ENCODE peak calls at places on chromosomes 1 and 21, in eight cellular contexts. Z, W, B, C, F, J, E and V are unnamed samples.

GRCh38 chr1:246001142-246001812 is 505.8 kb downstream of the SMYD3 start:
- DNase-seq in Z (no peak), B (no peak), W (no peak), E (no peak), F (peak; percentile 36), J (no peak), C (no peak), V (no peak)

GRCh38 chr1:47724427-47724999 is 272.7 kb downstream of the TRABD2B start:
- DNase-seq in F (no peak), C (no peak), J (no peak), W (no peak), Z (no peak), B (no peak), E (no peak), V (no peak)

GRCh38 chr1:42211224-42211623 is 46.7 kb upstream of the GUCA2A start:
- DNase-seq in C (no peak), B (no peak), F (peak; percentile 59), E (no peak), Z (no peak), W (no peak), J (no peak), V (peak; percentile 73)

GRCh38 chr1:179591592-179592580 is at the start of gene TDRD5:
- DNase-seq in W (no peak), E (no peak), Z (peak; percentile 10), F (no peak), B (no peak), J (peak; percentile 88), C (no peak), V (no peak)

GRCh38 chr1:47515390-47515789 is 77.5 kb downstream of the FOXD2 start:
- DNase-seq in F (no peak), Z (no peak), B (no peak), C (no peak), E (no peak), W (no peak), J (no peak), V (no peak)

GRCh38 chr1:92310185-92310597 is 11.3 kb downstream of the RPAP2 start:
- DNase-seq in B (peak; percentile 39), W (no peak), C (peak; percentile 19), E (peak; percentile 43), Z (peak; percentile 30), J (peak; percentile 42), F (peak; percentile 75), V (peak; percentile 61)

GRCh38 chr1:177600371-177600770 is 369.5 kb downstream of the SEC16B start:
- DNase-seq in J (no peak), B (no peak), E (no peak), W (no peak), Z (no peak), F (no peak), C (no peak), V (no peak)

GRCh38 chr1:7471836-7472235 is 299.3 kb upstream of the VAMP3 start:
- DNase-seq in F (no peak), Z (no peak), E (no peak), J (no peak), C (no peak), W (no peak), B (no peak), V (peak; percentile 89)

GRCh38 chr1:233636503-233636877 is 22.6 kb downstream of the KCNK1 start:
- DNase-seq in E (no peak), W (no peak), Z (no peak), F (no peak), B (no peak), C (no peak), J (no peak), V (no peak)

GRCh38 chr1:218330043-218330623 is 15.0 kb upstream of the TGFB2 start:
- DNase-seq in Z (peak; percentile 34), B (peak; percentile 42), W (peak; percentile 31), E (peak; percentile 45), C (peak; percentile 25), F (peak; percentile 81), J (peak; percentile 48), V (peak; percentile 55)

GRCh38 chr21:26177187-26177586 is 6.6 kb upstream of the APP start:
- DNase-seq in J (no peak), C (no peak), B (no peak), W (no peak), F (no peak), E (no peak), Z (no peak), V (peak; percentile 35)

GRCh38 chr1:107933736-107934135 is 31.2 kb downstream of the VAV3 start:
- DNase-seq in B (no peak), C (no peak), Z (no peak), F (no peak), W (no peak), J (no peak), E (no peak), V (no peak)

GRCh38 chr1:28341591-28341990 is 12.8 kb downstream of the MED18 start:
- DNase-seq in W (no peak), B (no peak), E (no peak), J (no peak), Z (no peak), C (no peak), F (peak; percentile 78), V (peak; percentile 28)

GRCh38 chr1:27622828-27623227 is 12.2 kb downstream of the FGR start:
- DNase-seq in E (no peak), B (no peak), Z (no peak), J (peak; percentile 79), F (no peak), C (no peak), W (no peak), V (no peak)

GRCh38 chr1:21220815-21221214 is 44.1 kb upstream of the EIF4G3 start:
- DNase-seq in C (no peak), Z (no peak), E (no peak), B (no peak), W (no peak), J (no peak), F (no peak), V (peak; percentile 40)

GRCh38 chr1:182599339-182599738 is 4.8 kb downstream of the RGS16 start:
- DNase-seq in E (peak; percentile 45), C (no peak), Z (peak; percentile 60), F (no peak), W (no peak), J (peak; percentile 72), B (no peak), V (peak; percentile 20)

GRCh38 chr21:35026617-35027557 is 22.2 kb downstream of the RUNX1 start:
- DNase-seq in Z (peak; percentile 66), B (peak; percentile 98), C (peak; percentile 73), F (no peak), W (no peak), J (peak; percentile 83), E (peak; percentile 93), V (peak; percentile 18)
- TF ChIP-seq EZH2phosphoT487 in Z (no peak), B (no peak), C (no peak), F (no peak), W (no peak), J (no peak), E (no peak), V (no peak)

DNA sequence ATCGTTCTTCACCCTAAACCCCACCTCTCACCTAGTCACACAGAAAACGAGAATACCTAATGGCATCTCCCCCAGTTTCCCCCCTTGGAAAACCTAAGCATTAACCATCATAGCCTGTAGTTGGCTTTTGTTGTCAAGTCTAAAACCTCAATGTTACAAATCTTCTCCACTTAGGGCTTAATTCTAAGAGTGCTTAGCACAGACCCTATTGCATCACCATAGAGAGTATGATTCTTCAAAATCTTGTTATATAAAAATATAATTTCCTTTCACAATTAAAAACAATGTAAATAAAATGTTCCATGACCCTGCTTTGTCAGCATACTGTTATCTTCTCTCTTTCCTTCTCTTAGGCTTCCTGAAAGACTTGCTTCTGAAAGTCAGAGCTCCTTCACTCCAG is 263.2 kb upstream of the RGS18 start:
- DNase-seq in C (no peak), B (no peak), E (no peak), F (no peak), J (no peak), W (no peak), Z (no peak), V (no peak)
- TF ChIP-seq EZH2phosphoT487 in C (no peak), B (no peak), E (no peak), F (no peak), J (no peak), W (no peak), Z (no peak), V (no peak)

GRCh38 chr1:225426395-225427248 is 1.2 kb downstream of the LBR start:
- DNase-seq in F (peak; percentile 39), B (peak; percentile 63), J (peak; percentile 57), C (peak; percentile 55), E (peak; percentile 73), Z (peak; percentile 49), W (no peak), V (peak; percentile 64)
- TF ChIP-seq EZH2phosphoT487 in F (no peak), B (no peak), J (no peak), C (no peak), E (no peak), Z (no peak), W (no peak), V (no peak)

GRCh38 chr1:200925821-200926220 is 31.1 kb downstream of the INAVA start:
- DNase-seq in C (no peak), B (no peak), Z (no peak), E (no peak), W (no peak), J (no peak), F (peak; percentile 84), V (peak; percentile 42)

GRCh38 chr1:200923607-200924006 is 28.9 kb downstream of the INAVA start:
- DNase-seq in J (no peak), F (peak; percentile 71), C (no peak), Z (no peak), W (no peak), E (no peak), B (no peak), V (peak; percentile 23)

GRCh38 chr1:200921571-200922110 is 26.9 kb downstream of the INAVA start:
- DNase-seq in B (no peak), F (no peak), Z (peak; percentile 61), W (no peak), E (no peak), C (no peak), J (no peak), V (no peak)

GRCh38 chr1:200919386-200919785 is 24.7 kb downstream of the INAVA start:
- DNase-seq in C (no peak), B (no peak), E (no peak), W (no peak), F (no peak), Z (no peak), J (no peak), V (no peak)

GRCh38 chr1:200922406-200922805 is 27.7 kb downstream of the INAVA start:
- DNase-seq in J (no peak), W (no peak), E (no peak), C (no peak), Z (no peak), F (no peak), B (no peak), V (no peak)
- TF ChIP-seq EZH2phosphoT487 in J (no peak), W (no peak), E (no peak), C (no peak), Z (no peak), F (no peak), B (no peak), V (no peak)

GRCh38 chr1:185528084-185528656 is 206.0 kb upstream of the HMCN1 start:
- DNase-seq in J (no peak), W (no peak), C (no peak), Z (no peak), B (no peak), E (no peak), F (peak; percentile 1), V (peak; percentile 13)
- TF ChIP-seq EZH2phosphoT487 in J (no peak), W (no peak), C (no peak), Z (no peak), B (no peak), E (no peak), F (no peak), V (no peak)